ENCODE peak calls at places on chromosomes 11 and 22, in four cellular contexts. I is endothelial cell of umbilical vein, W is mesendoderm, T is HCT116. N is an unnamed sample. For H3K79me2, the result is how much of the 10 kb centered on the place peaks cover.

GRCh38 chr22:24338701-24339451 is 68.2 kb downstream of the SPECC1L start:
- DNase-seq in I (no peak), W (peak), T (no peak), N (no peak)

GRCh38 chr11:57659669-57660068 is 2.1 kb downstream of the CLP1 start:
- DNase-seq in I (no peak), W (no peak), T (no peak), N (no peak)

GRCh38 chr22:29330291-29330690 is 14.8 kb upstream of the RASL10A start:
- DNase-seq in I (no peak), W (no peak), T (no peak), N (no peak)

GRCh38 chr22:38863531-38864131 is 8.4 kb downstream of the CBX6 start:
- DNase-seq in I (no peak), W (no peak), T (no peak), N (no peak)

GRCh38 chr11:79694368-79694767 is 253.5 kb upstream of the TENM4 start:
- DNase-seq in I (no peak), W (no peak), T (no peak), N (no peak)

GRCh38 chr11:36149538-36150242 is 139.5 kb downstream of the COMMD9 start:
- DNase-seq in I (peak), W (peak), T (peak), N (peak)

GRCh38 chr11:131914299-131914902 is 544.0 kb downstream of the NTM start:
- DNase-seq in I (peak), W (no peak), T (no peak), N (no peak)

GRCh38 chr11:32259641-32260081 is 168.8 kb downstream of the RCN1 start:
- DNase-seq in I (no peak), W (no peak), T (no peak), N (no peak)

GRCh38 chr11:75238595-75239245 is 1.9 kb upstream of the TPBGL start:
- DNase-seq in I (no peak), W (no peak), T (no peak), N (no peak)

GRCh38 chr22:48327721-48328120 is 1500.0 kb downstream of the BRD1 start:
- DNase-seq in I (no peak), W (no peak), T (no peak), N (no peak)

GRCh38 chr11:62553839-62554361 is 7.3 kb upstream of the AHNAK start:
- DNase-seq in I (no peak), W (no peak), T (peak), N (no peak)

GRCh38 chr22:28279888-28280287 is 360.8 kb upstream of the PITPNB start:
- DNase-seq in I (no peak), W (no peak), T (no peak), N (no peak)

GRCh38 chr22:34055525-34056200 is 135.4 kb upstream of the LARGE1 start:
- DNase-seq in I (no peak), W (peak), T (no peak), N (peak)

GRCh38 chr11:109612481-109612880 is 190.5 kb downstream of the C11orf87 start:
- DNase-seq in I (no peak), W (no peak), T (no peak), N (no peak)

GRCh38 chr11:102974552-102975280 is 19.2 kb upstream of the MMP13 start:
- DNase-seq in I (peak), W (no peak), T (no peak), N (no peak)

GRCh38 chr11:74321487-74322188 is 10.2 kb upstream of the P4HA3 start:
- DNase-seq in I (peak), W (peak), T (no peak), N (peak)

GRCh38 chr11:2693271-2693833 is 6.4 kb downstream of the KCNQ1OT1 start:
- DNase-seq in I (no peak), W (peak), T (no peak), N (no peak)

GRCh38 chr11:70305501-70305900 is 35.0 kb downstream of the PPFIA1 start:
- DNase-seq in I (no peak), W (no peak), T (no peak), N (no peak)

GRCh38 chr11:70306586-70307033 is 36.1 kb downstream of the PPFIA1 start:
- DNase-seq in I (peak), W (no peak), T (no peak), N (no peak)

GRCh38 chr11:70303070-70303469 is 32.6 kb downstream of the PPFIA1 start:
- DNase-seq in I (no peak), W (no peak), T (no peak), N (no peak)

GRCh38 chr11:70302086-70302752 is 31.7 kb downstream of the PPFIA1 start:
- DNase-seq in I (no peak), W (no peak), T (no peak), N (no peak)

DNA sequence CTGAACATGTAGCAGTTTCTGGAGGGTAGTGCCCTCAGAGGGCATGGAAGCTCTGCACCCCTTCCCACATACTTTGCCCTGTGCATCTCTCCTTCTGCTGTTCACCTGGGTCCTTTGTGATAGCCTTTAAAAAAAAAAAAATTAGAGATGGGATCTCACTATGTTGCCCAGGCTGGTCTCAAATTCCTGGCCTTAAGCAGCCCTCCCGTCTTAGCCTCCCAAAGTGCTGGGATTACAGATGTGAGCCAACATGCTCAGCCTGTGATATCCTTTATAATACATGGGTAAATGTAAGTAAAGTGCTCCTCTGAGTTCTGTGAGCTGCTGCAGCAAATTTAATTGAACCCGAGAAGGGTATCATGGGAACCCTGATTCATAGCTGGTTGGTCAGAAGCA is 33.7 kb downstream of the PPFIA1 start:
- DNase-seq in I (no peak), W (no peak), T (no peak), N (no peak)
- H3K79me2 ChIP-seq in I (under half), W (under half), T (half or more), N (half or more)

GRCh38 chr11:73100578-73100977 is 41.5 kb downstream of the FCHSD2 start:
- DNase-seq in I (no peak), W (no peak), T (no peak), N (no peak)
- H3K79me2 ChIP-seq in I (half or more), W (under half), T (under half), N (half or more)

GRCh38 chr11:9660886-9661285 is 3.0 kb upstream of the SWAP70 start:
- DNase-seq in I (peak), W (no peak), T (no peak), N (no peak)

GRCh38 chr11:9665749-9666148 is 1.9 kb downstream of the SWAP70 start:
- DNase-seq in I (no peak), W (no peak), T (no peak), N (no peak)

GRCh38 chr11:9662273-9662672 is 1.6 kb upstream of the SWAP70 start:
- DNase-seq in I (no peak), W (no peak), T (no peak), N (no peak)

GRCh38 chr11:9664276-9665171 is 647 bp downstream of the SWAP70 start:
- DNase-seq in I (peak), W (peak), T (no peak), N (peak)

DNA sequence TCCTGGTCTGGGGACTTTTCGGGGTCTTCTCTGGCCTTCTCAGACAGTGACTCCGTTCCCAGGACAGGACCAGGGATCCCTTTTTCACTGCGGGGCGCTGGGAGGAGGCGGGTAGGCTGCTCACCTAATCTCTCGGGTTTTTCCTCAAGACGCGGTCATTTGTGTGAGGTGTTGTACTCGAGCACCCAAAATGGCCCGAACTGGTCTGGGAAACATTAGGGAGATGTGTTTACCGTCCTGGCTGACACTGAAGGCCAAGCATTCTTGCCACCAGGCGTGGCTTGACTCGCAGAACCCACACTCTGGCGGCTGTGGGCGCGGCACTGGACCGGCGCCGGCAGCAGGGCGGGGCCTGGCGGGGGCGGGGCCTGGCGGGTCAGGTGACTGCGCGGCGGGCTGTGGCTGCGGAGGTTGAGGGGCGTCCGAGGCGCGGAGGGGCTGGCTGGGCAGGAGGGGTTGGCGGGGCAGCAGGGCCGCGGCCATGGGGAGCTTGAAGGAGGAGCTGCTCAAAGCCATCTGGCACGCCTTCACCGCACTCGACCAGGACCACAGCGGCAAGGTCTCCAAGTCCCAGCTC is at the start of gene SWAP70:
- DNase-seq in I (peak), W (peak), T (peak), N (peak)
- H3K79me2 ChIP-seq in I (half or more), W (under half), T (under half), N (under half)

DNA sequence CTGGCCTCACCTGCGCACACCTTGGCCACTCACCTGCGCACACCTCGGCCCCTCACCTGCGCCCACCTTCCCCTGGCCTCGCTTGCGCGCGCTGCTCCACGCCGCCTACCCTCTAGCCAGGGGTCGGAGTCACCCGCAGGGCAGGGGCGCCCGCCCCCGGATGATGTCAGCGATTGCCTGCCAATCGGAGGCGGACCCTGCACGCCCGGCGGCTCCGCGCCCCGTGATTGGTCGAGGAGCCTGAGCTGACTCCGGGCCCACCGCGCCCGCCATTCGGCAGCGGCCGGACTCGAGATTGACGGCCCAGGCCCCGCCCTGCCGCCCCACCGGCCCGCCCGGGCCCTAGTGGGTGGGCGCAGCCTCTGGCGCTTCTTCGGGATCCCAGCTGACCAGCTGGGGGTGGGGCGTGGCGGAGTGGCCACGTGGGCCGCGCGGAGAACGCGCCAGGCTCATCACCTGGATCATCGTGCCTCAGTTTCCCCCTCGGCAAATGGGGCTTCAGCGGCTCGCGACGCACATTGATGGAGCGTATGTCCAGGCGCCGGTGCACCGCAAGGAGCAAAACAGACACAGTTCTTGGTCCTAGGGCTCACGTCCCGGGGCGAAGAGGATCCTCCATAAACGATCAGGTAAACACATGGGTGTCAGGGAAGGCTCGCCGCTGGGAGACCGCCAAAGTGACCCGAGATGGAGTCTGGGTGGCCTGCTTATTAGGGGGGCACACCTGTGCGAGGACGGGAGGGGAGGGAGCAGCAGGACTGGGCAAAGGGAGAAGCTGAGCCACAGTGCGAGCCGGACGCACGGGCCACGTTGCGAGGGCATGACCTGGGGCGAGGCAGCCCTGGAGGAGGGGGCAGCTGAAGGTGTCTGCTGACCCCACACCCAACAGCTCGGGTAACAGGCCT is at the start of gene DHCR7:
- DNase-seq in I (peak), W (peak), T (peak), N (peak)
- H3K79me2 ChIP-seq in I (under half), W (under half), T (under half), N (under half)

GRCh38 chr22:47069270-47069669 is 306.8 kb downstream of the TBC1D22A start:
- DNase-seq in I (no peak), W (no peak), T (no peak), N (no peak)
- H3K79me2 ChIP-seq in I (under half), W (under half), T (under half), N (under half)

GRCh38 chr11:96303980-96304379 is 39.0 kb downstream of the MAML2 start:
- DNase-seq in I (peak), W (no peak), T (no peak), N (no peak)

GRCh38 chr11:96294289-96294688 is 48.7 kb downstream of the MAML2 start:
- DNase-seq in I (peak), W (no peak), T (no peak), N (no peak)

GRCh38 chr11:96303067-96303466 is 39.9 kb downstream of the MAML2 start:
- DNase-seq in I (peak), W (no peak), T (no peak), N (no peak)

GRCh38 chr11:96301818-96302217 is 41.2 kb downstream of the MAML2 start:
- DNase-seq in I (no peak), W (no peak), T (no peak), N (no peak)

DNA sequence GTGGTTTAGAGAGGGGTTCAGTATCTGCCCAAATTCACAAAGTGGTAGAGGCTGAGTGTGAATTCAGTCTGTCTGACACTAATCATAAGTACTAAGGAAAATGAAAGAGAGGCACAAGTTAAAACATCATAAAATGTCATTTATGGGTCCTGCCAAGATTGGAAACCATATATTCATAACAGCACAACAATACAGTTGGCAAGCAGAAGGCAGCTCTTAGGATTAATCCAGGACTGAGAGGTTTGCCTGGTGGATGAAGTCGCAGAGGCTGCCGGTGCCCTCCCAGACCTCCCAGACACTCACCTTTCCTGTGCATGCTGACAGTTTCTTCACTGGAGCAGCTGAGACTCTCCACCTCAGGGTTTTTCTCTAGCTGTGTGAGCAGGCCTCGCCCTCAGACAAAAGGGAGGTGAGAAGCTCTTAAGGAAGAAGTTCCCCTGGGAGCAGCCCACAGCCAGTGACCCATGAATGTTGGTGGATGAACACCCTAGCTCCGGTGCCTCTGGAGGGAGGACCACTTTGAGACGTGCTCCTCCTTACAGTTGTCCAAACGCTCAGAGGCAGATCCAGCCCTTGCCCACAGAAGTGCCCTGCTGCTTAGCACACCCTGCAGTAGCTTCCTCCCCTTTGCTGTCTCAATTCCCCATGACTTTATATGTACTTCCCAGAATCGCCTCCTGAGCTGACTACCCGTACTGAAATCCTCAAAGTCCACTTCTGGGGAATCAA is 43.7 kb downstream of the MAML2 start:
- DNase-seq in I (no peak), W (no peak), T (no peak), N (no peak)
- H3K79me2 ChIP-seq in I (under half), W (under half), T (under half), N (under half)